ENCODE peak calls at places on chromosomes 16 and 17, in six cellular contexts. F is A673, G is prostate gland, D is thoracic aorta, V is Caco-2, Q is Panc1. R is an unnamed sample.
A peak's percentile ranks its signal among the peaks of the same experiment; 100 is the strongest.

GRCh38 chr17:75096082-75096625 is 8.4 kb downstream of the SLC16A5 start:
- DNase-seq in F (no peak), Q (peak; percentile 80), D (no peak), G (peak; percentile 80), V (peak; percentile 92), R (no peak)

GRCh38 chr17:47821424-47822379 is at the start of gene OSBPL7:
- DNase-seq in G (peak; percentile 61), F (peak; percentile 68), Q (no peak), V (peak; percentile 95), D (peak; percentile 41), R (peak; percentile 79)

GRCh38 chr16:73976661-73977060 is 320.0 kb upstream of the PSMD7 start:
- DNase-seq in Q (no peak), F (no peak), V (no peak), D (no peak), G (no peak), R (no peak)

GRCh38 chr17:36935681-36936454 is 1.4 kb upstream of the LHX1 start:
- DNase-seq in D (no peak), V (no peak), F (no peak), Q (no peak), G (no peak), R (peak; percentile 63)

GRCh38 chr17:61219460-61219859 is 180.2 kb upstream of the TBX2 start:
- DNase-seq in D (no peak), F (no peak), V (no peak), G (no peak), Q (no peak), R (no peak)

GRCh38 chr16:27378871-27379580 is 22.9 kb upstream of the IL21R start:
- DNase-seq in F (no peak), D (no peak), Q (no peak), G (no peak), V (no peak), R (no peak)

GRCh38 chr16:27792486-27793275 is 242.7 kb downstream of the KATNIP start:
- DNase-seq in G (no peak), D (no peak), F (no peak), V (no peak), Q (no peak), R (no peak)

GRCh38 chr17:77942111-77942988 is 16.2 kb upstream of the TNRC6C start:
- DNase-seq in D (no peak), G (peak; percentile 36), Q (no peak), F (no peak), V (no peak), R (peak; percentile 53)

GRCh38 chr16:55809386-55809785 is 23.5 kb downstream of the CES1 start:
- DNase-seq in V (peak; percentile 10), D (no peak), F (no peak), G (no peak), Q (no peak), R (no peak)

GRCh38 chr17:73706428-73706827 is 62.2 kb upstream of the SDK2 start:
- DNase-seq in F (no peak), G (no peak), D (no peak), Q (no peak), V (no peak), R (no peak)

GRCh38 chr17:34637041-34637547 is 57.7 kb downstream of the TMEM132E start:
- DNase-seq in Q (no peak), F (no peak), V (no peak), D (no peak), G (no peak), R (no peak)

GRCh38 chr17:44779211-44780025 is 20.6 kb downstream of the ADAM11 start:
- DNase-seq in F (peak; percentile 64), V (peak; percentile 73), G (peak; percentile 63), D (no peak), Q (no peak), R (peak; percentile 85)

GRCh38 chr17:61201211-61201610 is 198.4 kb upstream of the TBX2 start:
- DNase-seq in G (no peak), D (no peak), Q (peak; percentile 60), V (no peak), F (no peak), R (no peak)

GRCh38 chr17:46072998-46073397 is 73.9 kb downstream of the STH start:
- DNase-seq in G (no peak), V (no peak), Q (no peak), F (no peak), D (no peak), R (no peak)

GRCh38 chr17:33267279-33267790 is 25.8 kb downstream of the ASIC2 start:
- DNase-seq in F (peak; percentile 41), V (no peak), G (no peak), Q (peak; percentile 91), D (no peak), R (no peak)

DNA sequence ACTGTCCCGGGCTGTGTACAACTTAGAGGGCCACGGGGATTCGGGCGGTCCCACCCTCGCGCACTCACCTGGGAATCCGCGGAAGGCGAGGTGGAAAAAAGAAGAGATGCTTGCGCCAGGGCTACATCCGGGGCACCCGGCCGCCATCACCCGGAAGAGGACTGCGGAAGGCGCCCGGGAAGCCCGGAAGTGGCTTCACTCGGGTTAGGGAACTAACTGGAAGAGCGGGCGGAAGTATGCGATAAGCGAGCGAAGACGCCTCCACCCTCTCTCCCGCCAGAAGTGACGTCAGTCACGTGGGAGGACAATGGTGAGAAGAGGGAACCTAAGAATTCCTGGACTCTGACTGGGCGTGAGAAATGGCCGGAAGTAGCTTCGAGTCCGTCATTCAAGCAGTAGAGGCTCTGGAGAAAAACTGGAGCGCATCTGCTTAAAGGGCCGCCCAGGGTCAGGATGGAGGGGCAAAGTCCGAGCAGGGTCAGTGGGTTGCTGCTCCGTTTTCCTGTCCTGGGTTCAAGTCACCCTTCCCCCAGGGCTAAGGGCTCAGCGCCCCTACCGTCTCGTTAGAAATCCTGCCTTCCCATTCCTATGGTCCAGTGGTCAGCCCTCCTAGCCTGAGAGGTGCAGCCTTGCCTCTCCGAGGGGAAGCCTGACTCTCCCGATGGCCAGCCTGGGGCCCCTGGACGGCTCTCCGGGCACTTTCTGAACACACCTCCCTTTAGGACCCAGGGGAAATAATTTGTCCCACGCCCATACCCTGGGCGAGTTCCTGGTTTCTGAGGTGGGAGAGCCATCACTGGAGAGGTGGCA is at the start of gene CD2BP2:
- DNase-seq in G (peak; percentile 97), Q (peak; percentile 98), V (peak; percentile 97), F (peak; percentile 100), D (peak; percentile 94), R (peak; percentile 99)
- TF ChIP-seq CTCF in G (no peak), Q (no peak), V (no peak), F (no peak), D (no peak), R (no peak)

DNA sequence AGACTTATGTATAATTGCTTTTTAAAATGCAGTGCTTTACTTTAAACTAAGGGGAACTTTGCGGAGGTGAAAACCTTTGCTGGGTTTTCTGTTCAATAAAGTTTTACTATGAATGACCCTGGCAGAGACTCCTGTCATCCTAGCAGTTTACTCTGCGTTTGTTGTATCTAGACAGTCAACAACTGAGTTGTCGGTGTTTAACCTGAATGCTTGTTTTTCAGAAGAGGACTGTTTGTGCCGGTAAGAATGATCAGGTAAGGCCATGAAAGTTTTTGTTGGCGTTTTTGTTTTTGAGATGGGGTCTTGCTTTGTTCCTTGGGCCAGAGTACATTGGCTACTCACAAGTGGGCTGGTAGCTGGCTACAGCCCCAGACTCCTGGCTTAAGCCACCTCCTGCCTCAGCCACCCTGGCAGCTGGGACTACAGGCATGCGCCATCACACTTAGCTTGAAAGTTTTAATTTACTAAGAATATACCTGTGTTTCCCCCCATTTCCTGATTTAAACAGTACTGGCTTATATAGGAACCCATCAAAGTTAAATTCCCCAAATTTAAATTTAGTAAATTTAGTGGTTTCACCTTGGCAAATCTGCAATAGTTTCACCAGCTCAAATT is 11.9 kb downstream of the HERPUD1 start:
- DNase-seq in Q (no peak), V (no peak), G (no peak), F (no peak), D (no peak), R (no peak)
- H3K4me1 ChIP-seq in Q (no peaks in the 10 kb centered on the region), V (peaks cover 4% of the 10 kb centered on the region), G (peaks cover 8% of the 10 kb centered on the region), F (no peaks in the 10 kb centered on the region), D (peaks cover 12% of the 10 kb centered on the region), R (no peaks in the 10 kb centered on the region)

DNA sequence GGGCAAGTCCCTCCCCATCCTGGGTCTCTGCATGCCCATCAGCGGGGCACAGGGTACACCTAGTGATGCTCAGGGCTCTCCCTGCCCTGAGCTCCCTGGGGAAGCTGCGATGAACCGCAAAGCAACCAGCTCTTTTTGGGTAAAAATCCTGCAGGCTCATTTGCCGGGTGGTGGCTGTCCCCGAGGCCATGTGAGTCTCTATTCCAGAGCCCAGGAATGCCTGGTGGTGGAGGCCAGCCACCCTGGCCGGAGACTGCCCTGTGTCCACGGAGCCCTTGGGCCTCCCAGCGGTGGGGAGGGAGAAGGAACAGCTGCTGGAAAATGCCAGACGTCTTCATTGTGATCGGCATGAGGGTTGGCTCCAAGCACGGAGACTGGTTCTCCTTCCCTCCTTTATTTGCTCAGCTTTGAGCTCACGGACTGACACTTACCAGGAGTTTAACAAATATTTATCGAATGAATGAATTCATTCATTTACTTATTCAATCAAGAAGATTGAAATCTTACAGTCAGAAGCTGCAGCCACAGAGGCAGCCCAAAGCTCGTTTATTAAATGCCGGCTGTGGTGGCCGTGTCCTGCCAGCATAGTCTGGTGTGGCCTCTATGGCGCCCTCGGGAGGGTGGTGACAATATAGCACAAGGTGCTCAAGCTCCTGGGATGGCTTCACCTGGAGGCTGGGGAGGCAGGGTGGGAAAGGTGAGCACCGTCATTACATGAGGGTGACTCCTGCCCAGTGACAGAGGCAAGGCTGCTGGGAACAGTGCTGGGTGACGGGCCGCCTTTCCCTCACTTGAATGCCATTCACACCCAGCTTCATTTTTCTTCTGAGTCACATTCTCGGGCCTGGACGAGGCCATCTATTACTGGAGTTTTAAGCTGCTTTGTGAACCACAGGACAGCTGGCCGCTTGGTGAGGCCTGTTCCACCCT is 31.1 kb upstream of the JPH3 start:
- DNase-seq in Q (no peak), V (peak; percentile 80), D (peak; percentile 28), F (no peak), G (peak; percentile 52), R (peak; percentile 73)
- TF ChIP-seq CTCF in Q (peak; percentile 77), V (peak; percentile 85), D (peak; percentile 74), F (peak; percentile 48), G (peak; percentile 24), R (peak; percentile 51)

GRCh38 chr17:10169274-10169673 is 29.1 kb downstream of the GAS7 start:
- DNase-seq in V (no peak), F (no peak), G (no peak), Q (no peak), D (no peak), R (no peak)
- H3K4me1 ChIP-seq in V (no peaks in the 10 kb centered on the region), F (peaks cover 12% of the 10 kb centered on the region), G (no peaks in the 10 kb centered on the region), Q (no peaks in the 10 kb centered on the region), D (no peaks in the 10 kb centered on the region), R (peaks cover 19% of the 10 kb centered on the region)

GRCh38 chr17:67606896-67607604 is 110.7 kb upstream of the NOL11 start:
- DNase-seq in D (no peak), G (no peak), V (no peak), F (peak; percentile 44), Q (no peak), R (no peak)
- TF ChIP-seq CTCF in D (no peak), G (no peak), V (no peak), F (no peak), Q (no peak), R (no peak)

DNA sequence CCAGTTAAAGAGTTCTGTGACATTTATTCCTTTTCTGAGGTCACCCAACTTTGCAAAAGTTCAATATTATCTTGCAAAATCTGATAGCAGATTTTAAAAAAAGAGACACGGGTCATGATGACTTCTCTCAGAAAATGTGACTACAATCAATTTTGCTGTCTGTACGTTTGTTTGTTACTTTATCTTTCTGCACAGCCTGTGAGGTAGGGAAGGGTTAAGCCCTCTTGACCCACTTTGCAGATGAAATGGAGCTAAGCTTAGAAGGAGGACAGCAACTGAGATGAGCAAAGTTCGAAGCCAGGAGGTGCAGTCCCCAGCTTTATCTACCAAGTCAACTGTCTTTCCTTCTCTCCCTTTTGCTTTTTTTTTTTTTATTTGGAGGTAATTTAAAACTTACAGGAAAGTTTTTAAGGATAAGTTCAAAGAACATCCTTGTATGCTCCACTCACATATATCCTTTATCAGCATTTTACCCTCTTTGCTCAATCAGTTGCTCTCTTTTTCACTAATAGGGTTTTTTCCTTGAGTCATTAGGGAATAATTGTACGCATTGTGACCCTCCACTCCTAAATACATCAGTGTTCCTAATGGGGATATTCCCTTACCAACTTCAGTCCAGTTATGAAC is 86.8 kb downstream of the MSI2 start:
- DNase-seq in G (no peak), F (no peak), D (no peak), V (no peak), Q (no peak), R (no peak)
- H3K4me1 ChIP-seq in G (no peaks in the 10 kb centered on the region), F (peaks cover 5% of the 10 kb centered on the region), D (peaks cover 13% of the 10 kb centered on the region), V (no peaks in the 10 kb centered on the region), Q (no peaks in the 10 kb centered on the region), R (peaks cover 53% of the 10 kb centered on the region)